ENCODE peak calls at places on chromosome 17, in six cellular contexts. H, U, L, S, Y and Z are unnamed samples.

GRCh38 chr17:73826872-73827228 is 182.6 kb upstream of the SDK2 start:
- DNase-seq in H (peak; percentile 62), U (no peak), L (no peak), S (no peak), Y (no peak), Z (no peak)

GRCh38 chr17:72618018-72618509 is 474.4 kb downstream of the SLC39A11 start:
- DNase-seq in H (peak; percentile 79), U (peak; percentile 56), L (no peak), S (peak; percentile 16), Y (no peak), Z (no peak)

GRCh38 chr17:81961087-81961514 is at the start of gene NOTUM:
- DNase-seq in H (peak; percentile 88), U (peak; percentile 61), L (no peak), S (peak; percentile 88), Y (peak; percentile 50), Z (peak; percentile 67)

GRCh38 chr17:81572499-81573030 is 20.4 kb upstream of the FAAP100 start:
- DNase-seq in H (no peak), U (no peak), L (no peak), S (no peak), Y (no peak), Z (no peak)

GRCh38 chr17:37494401-37494831 is 4.7 kb downstream of the DUSP14 start:
- DNase-seq in H (no peak), U (peak; percentile 48), L (no peak), S (no peak), Y (peak; percentile 49), Z (peak; percentile 68)

GRCh38 chr17:69427486-69428197 is 13.1 kb downstream of the MAP2K6 start:
- DNase-seq in H (no peak), U (no peak), L (no peak), S (no peak), Y (no peak), Z (no peak)

GRCh38 chr17:4147751-4148310 is 4.8 kb downstream of the CYB5D2 start:
- DNase-seq in H (no peak), U (peak; percentile 50), L (no peak), S (no peak), Y (no peak), Z (no peak)

GRCh38 chr17:73376152-73376551 is 64.4 kb upstream of the CDC42EP4 start:
- DNase-seq in H (no peak), U (no peak), L (no peak), S (no peak), Y (no peak), Z (no peak)

GRCh38 chr17:15321556-15322250 is 19.7 kb downstream of the TEKT3 start:
- DNase-seq in H (no peak), U (peak; percentile 60), L (no peak), S (no peak), Y (no peak), Z (peak; percentile 53)

GRCh38 chr17:64591944-64592343 is 70.2 kb downstream of the SMURF2 start:
- DNase-seq in H (no peak), U (no peak), L (no peak), S (peak; percentile 9), Y (no peak), Z (no peak)

GRCh38 chr17:63573634-63574033 is 23.4 kb downstream of the DCAF7 start:
- DNase-seq in H (peak; percentile 71), U (peak; percentile 27), L (no peak), S (peak; percentile 25), Y (peak; percentile 18), Z (peak; percentile 30)

GRCh38 chr17:69235338-69236058 is 6.9 kb upstream of the ABCA10 start:
- DNase-seq in H (peak; percentile 98), U (peak; percentile 83), L (peak; percentile 78), S (peak; percentile 93), Y (peak; percentile 85), Z (peak; percentile 94)

GRCh38 chr17:56870163-56870651 is 36.3 kb downstream of the DGKE start:
- DNase-seq in H (no peak), U (no peak), L (peak; percentile 93), S (no peak), Y (peak; percentile 3), Z (no peak)

GRCh38 chr17:14771543-14771942 is 470.7 kb downstream of the HS3ST3B1 start:
- DNase-seq in H (no peak), U (no peak), L (no peak), S (no peak), Y (no peak), Z (no peak)

GRCh38 chr17:44786551-44787081 is 27.8 kb downstream of the ADAM11 start:
- DNase-seq in H (peak; percentile 54), U (no peak), L (no peak), S (no peak), Y (no peak), Z (no peak)

GRCh38 chr17:74836191-74836590 is 23.5 kb downstream of the GRIN2C start:
- DNase-seq in H (no peak), U (no peak), L (no peak), S (no peak), Y (no peak), Z (no peak)

GRCh38 chr17:79294459-79295071 is 219.9 kb downstream of the ENGASE start:
- DNase-seq in H (peak; percentile 99), U (peak; percentile 57), L (peak; percentile 49), S (peak; percentile 92), Y (peak; percentile 13), Z (peak; percentile 39)

GRCh38 chr17:17511293-17511741 is 15.1 kb upstream of the RASD1 start:
- DNase-seq in H (no peak), U (no peak), L (no peak), S (no peak), Y (no peak), Z (no peak)

GRCh38 chr17:17508641-17509591 is 12.7 kb upstream of the RASD1 start:
- DNase-seq in H (no peak), U (no peak), L (no peak), S (no peak), Y (no peak), Z (no peak)

GRCh38 chr17:17509601-17510425 is 13.6 kb upstream of the RASD1 start:
- DNase-seq in H (no peak), U (no peak), L (no peak), S (no peak), Y (no peak), Z (no peak)

GRCh38 chr17:17511971-17512858 is 16.0 kb upstream of the RASD1 start:
- DNase-seq in H (no peak), U (peak; percentile 95), L (no peak), S (no peak), Y (peak; percentile 91), Z (peak; percentile 75)

DNA sequence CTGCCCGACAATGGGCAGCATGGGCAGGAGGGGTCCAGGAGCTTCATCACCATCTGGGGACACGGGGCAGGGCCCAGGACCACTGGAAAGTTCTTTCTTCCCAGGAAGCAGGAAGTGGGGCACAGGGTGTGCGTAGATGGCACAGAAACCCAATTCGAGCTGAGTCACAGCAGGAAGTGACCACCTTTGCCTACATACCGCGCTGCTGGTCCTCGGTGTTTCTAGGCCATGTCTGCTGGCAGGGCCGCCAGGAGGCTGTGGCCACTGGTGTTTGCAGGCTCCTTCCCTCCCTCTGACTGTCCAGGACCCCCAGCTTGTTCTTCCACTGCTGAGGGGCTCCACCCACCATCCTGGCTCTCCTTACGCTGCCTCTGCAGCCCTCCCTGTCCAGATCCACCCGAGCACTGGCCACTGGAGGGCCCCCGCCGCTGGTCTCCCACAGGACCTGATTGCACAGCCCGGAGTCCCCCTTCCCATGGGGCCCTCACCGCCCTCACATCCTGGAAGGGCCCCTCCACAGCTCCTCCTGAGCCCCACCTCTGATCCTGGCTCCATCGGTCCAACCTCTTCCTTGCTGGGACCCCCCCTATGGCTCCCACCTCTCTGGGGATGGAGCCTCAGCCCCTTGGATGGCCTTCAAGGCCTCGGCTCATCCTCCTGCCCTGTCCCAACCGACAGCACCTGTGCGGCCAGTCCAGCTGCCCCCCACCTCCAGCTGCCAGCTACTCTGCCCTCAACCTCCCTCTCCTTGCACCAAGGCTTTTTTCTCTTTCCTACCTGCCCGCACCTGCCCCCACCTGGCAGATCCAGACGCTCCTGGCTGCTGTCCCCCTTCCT is 14.5 kb upstream of the RASD1 start:
- DNase-seq in H (no peak), U (no peak), L (no peak), S (no peak), Y (no peak), Z (no peak)
- H3K4me1 ChIP-seq in H (no peaks in the 10 kb centered on the region), U (no peaks in the 10 kb centered on the region), L (no peaks in the 10 kb centered on the region), S (peaks cover 8% of the 10 kb centered on the region), Y (peaks cover 43% of the 10 kb centered on the region), Z (peaks cover 37% of the 10 kb centered on the region)

DNA sequence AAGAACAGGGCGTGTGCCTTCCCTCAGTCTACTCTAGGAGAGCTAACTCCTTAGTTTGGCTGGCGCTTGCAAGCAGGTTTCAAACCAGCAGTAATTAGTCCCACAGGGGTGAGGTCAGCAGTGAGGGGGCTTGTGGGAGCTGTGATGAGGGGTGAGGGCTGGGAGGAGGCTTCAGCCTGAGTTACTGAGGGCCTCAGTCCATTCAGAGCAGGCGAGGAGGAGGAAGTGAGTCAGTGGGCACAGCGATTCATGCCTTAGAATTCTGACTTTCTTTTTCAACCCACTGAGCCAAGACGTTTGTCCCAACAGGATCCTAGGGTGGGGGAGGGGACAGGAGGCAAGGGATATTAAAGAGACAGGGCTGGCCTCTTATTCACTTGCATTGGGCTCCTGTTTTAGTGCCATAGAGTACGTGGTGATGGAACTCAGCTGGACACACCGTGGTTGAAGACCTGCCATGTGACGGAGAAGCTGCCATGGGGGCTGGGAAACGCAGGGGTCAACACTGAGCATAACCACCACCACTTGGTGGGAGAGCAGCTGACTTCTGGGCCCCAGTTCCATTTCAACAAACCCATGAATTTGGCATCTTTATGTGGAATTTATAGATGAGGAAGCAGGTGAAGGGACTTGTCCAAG is 8.3 kb upstream of the ITGA3 start:
- DNase-seq in H (peak; percentile 64), U (peak; percentile 87), L (no peak), S (no peak), Y (peak; percentile 86), Z (peak; percentile 59)
- H3K9ac ChIP-seq in H (no peak overlapping the region), U (peak overlapping the region; percentile 48), L (no peak overlapping the region), S (no peak overlapping the region), Y (peak overlapping the region; percentile 53), Z (peak overlapping the region; percentile 39)

DNA sequence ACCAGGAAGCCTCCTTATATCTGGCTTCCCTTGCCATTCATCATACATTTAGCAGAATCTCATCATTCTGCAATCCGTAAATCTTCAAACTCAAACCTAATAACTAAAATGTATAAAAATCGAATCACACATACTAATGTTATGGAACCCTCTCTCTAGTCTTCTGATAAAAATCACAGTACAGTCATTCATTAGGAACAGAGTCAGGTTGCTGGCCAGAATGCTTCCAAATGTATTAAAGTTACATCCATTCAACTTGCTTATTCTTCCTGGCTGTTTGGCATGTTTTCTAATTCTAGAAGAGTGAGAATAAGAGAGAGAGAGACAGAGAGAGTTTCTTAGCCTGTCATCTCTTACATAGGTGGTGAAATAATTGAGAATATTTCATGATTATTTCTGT is 16.5 kb upstream of the RASL10B start:
- DNase-seq in H (no peak), U (no peak), L (no peak), S (no peak), Y (no peak), Z (peak; percentile 34)
- H3K4me1 ChIP-seq in H (peaks cover 6% of the 10 kb centered on the region), U (peaks cover 16% of the 10 kb centered on the region), L (peaks cover 13% of the 10 kb centered on the region), S (peaks cover 26% of the 10 kb centered on the region), Y (no peaks in the 10 kb centered on the region), Z (peaks cover 73% of the 10 kb centered on the region)

DNA sequence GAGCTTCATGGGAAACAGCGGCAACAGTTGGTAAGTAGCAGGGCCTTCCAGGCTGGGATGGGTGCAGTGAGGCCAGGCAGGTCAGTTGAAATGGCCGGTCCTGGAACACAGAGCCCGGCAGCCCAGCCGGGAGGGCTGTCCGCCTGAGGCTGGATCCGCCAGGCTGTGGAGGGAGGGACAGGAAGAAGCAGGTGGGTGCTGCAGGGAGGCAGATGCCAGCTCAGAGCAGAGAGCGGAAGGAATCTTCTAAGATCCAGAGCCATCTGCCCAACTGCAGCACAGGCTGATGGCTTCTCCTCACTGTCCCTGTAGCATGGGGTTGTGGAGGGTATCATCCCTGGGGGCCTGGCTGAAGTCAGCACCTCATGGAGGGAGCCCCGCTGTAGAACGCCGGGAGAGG is 609 bp downstream of the RNF112 start:
- DNase-seq in H (peak; percentile 53), U (peak; percentile 28), L (no peak), S (no peak), Y (no peak), Z (no peak)
- H3K9ac ChIP-seq in H (no peak overlapping the region), U (peak overlapping the region; percentile 52), L (no peak overlapping the region), S (no peak overlapping the region), Y (no peak overlapping the region), Z (no peak overlapping the region)

GRCh38 chr17:17882182-17882581 is 45.4 kb upstream of the SREBF1 start:
- DNase-seq in H (peak; percentile 73), U (no peak), L (no peak), S (no peak), Y (no peak), Z (no peak)
- H3K4me1 ChIP-seq in H (peaks cover 10% of the 10 kb centered on the region), U (peaks cover 12% of the 10 kb centered on the region), L (no peaks in the 10 kb centered on the region), S (peaks cover 44% of the 10 kb centered on the region), Y (peaks cover 28% of the 10 kb centered on the region), Z (peaks cover 22% of the 10 kb centered on the region)